ENCODE peak calls at places on chromosome 9, in six cellular contexts. C is tibial nerve, S is suprapubic skin, U is A549, B is SK-N-SH, H is HepG2. I is an unnamed sample.

GRCh38 chr9:111013250-111013649 is 25.0 kb downstream of the LPAR1 start:
- DNase-seq in S (no peak), C (no peak), U (no peak), B (no peak), H (no peak), I (no peak)

GRCh38 chr9:76090909-76091308 is 200.4 kb downstream of the PCSK5 start:
- DNase-seq in B (no peak), U (no peak), H (no peak), S (no peak), C (no peak), I (no peak)

GRCh38 chr9:21228122-21228521 is at the start of gene IFNA17:
- DNase-seq in C (no peak), H (no peak), S (no peak), B (no peak), U (no peak), I (no peak)

GRCh38 chr9:116870566-116870965 is 183.5 kb downstream of the TRIM32 start:
- DNase-seq in S (no peak), H (peak), B (peak), U (peak), C (no peak), I (no peak)

GRCh38 chr9:124202447-124202971 is 55.2 kb upstream of the NEK6 start:
- DNase-seq in H (no peak), U (no peak), C (peak), S (no peak), B (no peak), I (no peak)

GRCh38 chr9:134390537-134390936 is 64.3 kb downstream of the RXRA start:
- DNase-seq in C (no peak), S (no peak), H (no peak), B (no peak), U (no peak), I (no peak)

GRCh38 chr9:131491001-131491710 is 11.6 kb upstream of the POMT1 start:
- DNase-seq in C (no peak), S (no peak), B (no peak), U (no peak), H (no peak), I (no peak)

GRCh38 chr9:128420060-128420650 is 502 bp upstream of the CERCAM start:
- DNase-seq in U (peak), C (peak), B (peak), S (no peak), H (peak), I (peak)

GRCh38 chr9:91239367-91240111 is 122.2 kb downstream of the AUH start:
- DNase-seq in U (no peak), C (no peak), H (peak), B (no peak), S (no peak), I (no peak)

GRCh38 chr9:114339130-114339908 is 9.7 kb downstream of the ORM2 start:
- DNase-seq in H (peak), U (peak), S (no peak), C (peak), B (peak), I (peak)

GRCh38 chr9:5186416-5187169 is 1.2 kb upstream of the INSL6 start:
- DNase-seq in S (no peak), B (peak), C (peak), H (peak), U (peak), I (no peak)

GRCh38 chr9:84271004-84271886 is 69.3 kb downstream of the SLC28A3 start:
- DNase-seq in C (peak), U (no peak), H (no peak), S (peak), B (peak), I (peak)

GRCh38 chr9:859251-859650 is 17.8 kb downstream of the DMRT1 start:
- DNase-seq in S (no peak), B (no peak), C (no peak), H (no peak), U (no peak), I (no peak)

GRCh38 chr9:136204838-136205706 is at the start of gene LHX3:
- DNase-seq in S (no peak), B (no peak), U (no peak), C (no peak), H (no peak), I (no peak)

GRCh38 chr9:101849102-101849707 is 110.8 kb upstream of the GRIN3A start:
- DNase-seq in B (no peak), H (peak), C (no peak), S (no peak), U (no peak), I (no peak)

GRCh38 chr9:2015581-2016410 is 649 bp downstream of the SMARCA2 start:
- DNase-seq in B (peak), S (peak), U (peak), C (peak), H (peak), I (peak)

GRCh38 chr9:132609829-132610228 is 27.4 kb downstream of the BARHL1 start:
- DNase-seq in B (no peak), S (no peak), U (no peak), C (no peak), H (no peak), I (no peak)

GRCh38 chr9:34382879-34383278 is 6.2 kb upstream of the MYORG start:
- DNase-seq in H (no peak), S (no peak), U (no peak), B (no peak), C (no peak), I (no peak)

GRCh38 chr9:32423371-32423770 is 38.9 kb downstream of the ACO1 start:
- DNase-seq in S (no peak), U (no peak), C (no peak), H (no peak), B (no peak), I (no peak)

GRCh38 chr9:129453734-129454133 is 167.2 kb downstream of the C9orf50 start:
- DNase-seq in B (no peak), S (no peak), U (no peak), C (no peak), H (no peak), I (no peak)

GRCh38 chr9:107929439-107929838 is 439.9 kb upstream of the KLF4 start:
- DNase-seq in S (peak), B (no peak), U (no peak), H (no peak), C (peak), I (peak)

GRCh38 chr9:132486706-132487350 is 76.8 kb downstream of the CFAP77 start:
- DNase-seq in C (no peak), H (no peak), U (no peak), S (no peak), B (peak), I (no peak)

GRCh38 chr9:8706546-8706945 is 907.0 kb upstream of the DMAC1 start:
- DNase-seq in H (no peak), U (no peak), B (no peak), C (no peak), S (no peak), I (no peak)

GRCh38 chr9:72863456-72864094 is 89.3 kb downstream of the ALDH1A1 start:
- DNase-seq in C (no peak), H (no peak), U (no peak), B (no peak), S (no peak), I (no peak)

GRCh38 chr9:15276328-15276969 is 30.6 kb downstream of the TTC39B start:
- DNase-seq in U (no peak), B (no peak), H (peak), S (no peak), C (no peak), I (no peak)

GRCh38 chr9:366620-367019 is 152.0 kb downstream of the DOCK8 start:
- DNase-seq in C (no peak), H (no peak), B (no peak), U (no peak), S (no peak), I (no peak)

GRCh38 chr9:115104908-115105307 is 13.0 kb downstream of the TNC start:
- DNase-seq in B (no peak), U (no peak), S (no peak), H (no peak), C (no peak), I (no peak)

GRCh38 chr9:4092793-4093709 is 206.8 kb downstream of the GLIS3 start:
- DNase-seq in C (no peak), H (no peak), B (no peak), S (no peak), U (no peak), I (no peak)

GRCh38 chr9:19409406-19410194 is 791 bp downstream of the ACER2 start:
- DNase-seq in B (peak), U (peak), C (peak), H (peak), S (no peak), I (peak)

GRCh38 chr9:132878695-132879064 is at the start of gene SPACA9:
- DNase-seq in B (peak), H (no peak), U (peak), C (peak), S (peak), I (peak)

DNA sequence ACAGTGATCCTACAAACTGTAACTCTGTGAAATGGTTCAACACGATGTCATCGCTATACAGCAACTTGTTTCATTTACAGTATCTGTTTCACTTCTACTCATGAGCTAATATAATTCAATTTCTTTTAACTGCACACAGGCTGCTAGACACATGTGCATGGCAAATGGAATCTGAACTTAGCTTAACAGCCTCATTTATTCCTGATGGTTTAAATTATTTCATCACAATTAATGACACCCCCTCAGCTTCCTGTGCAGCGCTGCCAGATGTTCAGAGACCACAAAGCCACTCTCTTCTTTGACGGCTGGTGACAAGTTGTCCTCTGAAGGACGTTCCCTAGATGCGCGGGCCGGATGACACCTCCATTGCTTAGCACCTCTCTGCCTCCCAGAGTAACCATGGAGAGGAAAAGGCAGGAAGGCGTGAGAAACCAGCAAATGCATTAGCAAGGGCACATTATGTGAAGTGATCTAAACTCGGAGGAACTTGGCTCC is 191.1 kb downstream of the BNC2 start:
- DNase-seq in H (no peak), B (peak), U (no peak), C (no peak), S (no peak), I (no peak)
- TF ChIP-seq EP300 in H (no peak), B (peak), U (no peak), C (no peak), S (no peak), I (no peak)

DNA sequence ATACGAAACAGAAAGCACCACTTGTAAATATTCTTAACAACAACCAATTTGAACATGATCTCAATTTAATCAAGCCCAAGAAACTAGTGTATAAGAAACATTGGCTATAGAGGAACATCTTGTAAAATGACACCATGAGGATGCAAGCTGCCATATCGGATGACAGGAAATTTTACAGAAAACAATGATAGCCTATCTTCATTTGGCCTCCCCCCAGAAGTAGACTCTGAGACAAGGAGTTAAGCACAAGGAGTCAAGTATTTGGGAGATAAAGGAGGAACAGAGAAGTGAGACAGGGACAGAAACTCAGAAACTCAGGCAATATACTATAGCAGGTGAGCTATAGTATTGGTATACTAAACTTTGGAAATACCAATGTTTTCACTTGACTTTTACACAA is 28.2 kb downstream of the ERP44 start:
- DNase-seq in H (no peak), U (no peak), S (no peak), B (no peak), C (no peak), I (no peak)
- H3K27ac ChIP-seq in H (no peak), U (no peak), S (no peak), B (no peak), C (no peak), I (no peak)

DNA sequence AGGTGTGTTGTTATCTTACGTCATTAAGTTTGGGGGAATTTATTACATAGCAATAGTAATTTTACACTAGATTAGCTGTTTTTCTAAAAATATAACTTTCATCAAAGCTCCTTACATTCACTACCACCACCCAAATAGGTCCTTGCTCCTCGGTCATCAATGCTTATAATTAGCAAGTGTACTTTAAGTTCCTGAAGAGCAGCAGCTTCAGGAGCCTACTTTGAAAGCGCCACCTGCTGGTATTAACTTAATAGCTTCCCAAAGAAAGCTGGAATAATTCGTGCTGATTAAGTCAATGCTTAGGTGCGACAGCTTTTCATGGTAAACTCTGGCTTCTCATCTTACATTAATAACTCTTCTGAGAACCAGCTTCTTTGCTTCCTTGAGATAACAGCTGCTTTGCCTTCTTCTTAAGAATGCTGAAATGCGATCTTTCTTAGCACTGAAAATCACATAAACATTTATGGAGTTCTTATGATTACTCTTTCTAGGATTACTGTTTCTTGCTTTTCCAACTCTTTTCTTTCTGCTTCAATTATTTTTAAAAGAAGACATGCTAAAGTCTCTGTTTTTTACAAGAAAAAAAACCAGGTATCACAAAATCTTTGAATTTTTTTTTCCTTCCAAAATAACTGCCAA is 10.0 kb upstream of the C5 start:
- DNase-seq in H (peak), B (peak), U (peak), C (peak), S (no peak), I (peak)
- TF ChIP-seq EP300 in H (no peak), B (no peak), U (no peak), C (no peak), S (no peak), I (no peak)

DNA sequence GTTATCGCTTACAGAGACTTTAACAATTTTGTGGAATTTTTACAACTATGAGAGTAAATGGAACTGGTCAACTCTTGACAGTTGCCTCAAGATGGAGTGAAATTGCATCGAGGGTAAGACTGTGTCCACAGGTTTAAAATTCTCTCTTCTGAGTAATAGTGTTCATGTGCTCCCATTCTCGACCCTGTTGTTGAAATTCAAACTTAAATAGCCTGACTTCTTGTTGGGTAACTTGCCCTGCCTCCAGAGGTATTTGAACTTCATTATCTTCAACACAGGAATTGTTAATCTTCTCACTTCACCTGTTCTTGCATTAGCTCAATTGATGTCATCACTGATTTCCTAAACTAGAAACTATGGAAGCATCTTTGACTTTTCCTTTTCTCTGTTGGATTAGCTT is 77.5 kb downstream of the PIP5K1B start:
- DNase-seq in H (no peak), C (no peak), S (no peak), U (no peak), B (no peak), I (no peak)
- H3K27ac ChIP-seq in H (no peak), C (no peak), S (no peak), U (no peak), B (no peak), I (no peak)

DNA sequence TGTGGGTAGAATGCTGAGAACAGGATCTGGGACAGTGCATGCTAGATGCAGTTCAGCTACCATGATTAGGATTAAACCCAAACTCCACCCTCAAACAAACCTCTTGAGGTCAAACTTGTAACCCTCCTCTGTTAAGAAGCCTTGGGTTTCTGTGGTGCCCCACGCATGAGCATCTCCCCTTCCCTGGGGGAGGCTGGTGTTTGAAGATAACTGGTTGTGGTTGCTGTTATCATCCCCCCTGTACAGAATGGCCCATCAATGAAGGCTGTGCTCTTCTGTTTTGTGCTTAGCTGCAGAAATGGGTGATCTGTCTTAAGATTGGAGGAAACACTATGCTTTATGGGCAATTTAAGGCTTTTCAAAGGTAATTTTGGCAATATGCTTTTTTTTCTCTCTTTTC is 4.4 kb upstream of the DAB2IP start:
- DNase-seq in U (no peak), S (no peak), B (no peak), C (no peak), H (no peak), I (no peak)
- TF ChIP-seq EP300 in U (no peak), S (no peak), B (no peak), C (no peak), H (no peak), I (no peak)